ENCODE peak calls at places on chromosomes 16 and 17, in six cellular contexts. One of them, this sample, is unnamed.

GRCh38 chr16:59148756-59149155 is 414.6 kb upstream of the GOT2 start:
- DNase-seq in LoVo: no peak
- DNase-seq in adrenal gland: no peak
- DNase-seq in HFF-Myc: no peak
- DNase-seq in heart right ventricle: no peak
- DNase-seq in EH: peak
- DNase-seq in this sample: no peak

GRCh38 chr16:50354629-50355456 is 13.9 kb downstream of the BRD7 start:
- DNase-seq in LoVo: peak
- DNase-seq in adrenal gland: no peak
- DNase-seq in HFF-Myc: no peak
- DNase-seq in heart right ventricle: no peak
- DNase-seq in EH: peak
- DNase-seq in this sample: peak

GRCh38 chr16:3304370-3304769 is 860 bp downstream of the TIGD7 start:
- DNase-seq in LoVo: no peak
- DNase-seq in adrenal gland: no peak
- DNase-seq in HFF-Myc: no peak
- DNase-seq in heart right ventricle: no peak
- DNase-seq in EH: no peak
- DNase-seq in this sample: no peak

GRCh38 chr16:48201515-48202201 is 42.4 kb upstream of the LONP2 start:
- DNase-seq in LoVo: no peak
- DNase-seq in adrenal gland: peak
- DNase-seq in HFF-Myc: no peak
- DNase-seq in heart right ventricle: no peak
- DNase-seq in EH: no peak
- DNase-seq in this sample: no peak

GRCh38 chr16:7324306-7324705 is 8.3 kb upstream of the RBFOX1 start:
- DNase-seq in LoVo: no peak
- DNase-seq in adrenal gland: no peak
- DNase-seq in HFF-Myc: no peak
- DNase-seq in heart right ventricle: no peak
- DNase-seq in EH: no peak
- DNase-seq in this sample: no peak

GRCh38 chr17:47792979-47793378 is 28.6 kb downstream of the OSBPL7 start:
- DNase-seq in LoVo: no peak
- DNase-seq in adrenal gland: no peak
- DNase-seq in HFF-Myc: no peak
- DNase-seq in heart right ventricle: no peak
- DNase-seq in EH: no peak
- DNase-seq in this sample: no peak

GRCh38 chr17:27471321-27472269 is 15.3 kb downstream of the KSR1 start:
- DNase-seq in LoVo: no peak
- DNase-seq in adrenal gland: no peak
- DNase-seq in HFF-Myc: no peak
- DNase-seq in heart right ventricle: no peak
- DNase-seq in EH: no peak
- DNase-seq in this sample: no peak

GRCh38 chr17:31309525-31309924 is 4.3 kb downstream of the EVI2B start:
- DNase-seq in LoVo: no peak
- DNase-seq in adrenal gland: no peak
- DNase-seq in HFF-Myc: no peak
- DNase-seq in heart right ventricle: no peak
- DNase-seq in EH: no peak
- DNase-seq in this sample: peak

GRCh38 chr17:9928601-9929341 is 23.7 kb upstream of the RCVRN start:
- DNase-seq in LoVo: peak
- DNase-seq in adrenal gland: no peak
- DNase-seq in HFF-Myc: peak
- DNase-seq in heart right ventricle: no peak
- DNase-seq in EH: peak
- DNase-seq in this sample: no peak

GRCh38 chr17:70521821-70522256 is 352.5 kb downstream of the KCNJ2 start:
- DNase-seq in LoVo: no peak
- DNase-seq in adrenal gland: peak
- DNase-seq in HFF-Myc: no peak
- DNase-seq in heart right ventricle: peak
- DNase-seq in EH: no peak
- DNase-seq in this sample: no peak

GRCh38 chr17:29568331-29569244 is at the start of gene TP53I13:
- DNase-seq in LoVo: peak
- DNase-seq in adrenal gland: peak
- DNase-seq in HFF-Myc: no peak
- DNase-seq in heart right ventricle: peak
- DNase-seq in EH: peak
- DNase-seq in this sample: peak

GRCh38 chr17:59423137-59423703 is 91.8 kb downstream of the YPEL2 start:
- DNase-seq in LoVo: peak
- DNase-seq in adrenal gland: peak
- DNase-seq in HFF-Myc: no peak
- DNase-seq in heart right ventricle: peak
- DNase-seq in EH: peak
- DNase-seq in this sample: no peak

GRCh38 chr16:964696-965395 is 5.9 kb downstream of the LMF1 start:
- DNase-seq in LoVo: peak
- DNase-seq in adrenal gland: no peak
- DNase-seq in HFF-Myc: no peak
- DNase-seq in heart right ventricle: no peak
- DNase-seq in EH: peak
- DNase-seq in this sample: no peak

GRCh38 chr16:46980926-46981325 is 7.5 kb upstream of the DNAJA2 start:
- DNase-seq in LoVo: no peak
- DNase-seq in adrenal gland: no peak
- DNase-seq in HFF-Myc: no peak
- DNase-seq in heart right ventricle: no peak
- DNase-seq in EH: no peak
- DNase-seq in this sample: no peak

GRCh38 chr16:31711344-31711845 is 162.2 kb upstream of the ZNF267 start:
- DNase-seq in LoVo: no peak
- DNase-seq in adrenal gland: no peak
- DNase-seq in HFF-Myc: no peak
- DNase-seq in heart right ventricle: no peak
- DNase-seq in EH: no peak
- DNase-seq in this sample: no peak

GRCh38 chr16:69863882-69864281 is 87.3 kb upstream of the CLEC18A start:
- DNase-seq in LoVo: no peak
- DNase-seq in adrenal gland: no peak
- DNase-seq in HFF-Myc: no peak
- DNase-seq in heart right ventricle: no peak
- DNase-seq in EH: no peak
- DNase-seq in this sample: no peak

GRCh38 chr17:76270127-76270592 is 5.0 kb downstream of the UBALD2 start:
- DNase-seq in LoVo: no peak
- DNase-seq in adrenal gland: no peak
- DNase-seq in HFF-Myc: no peak
- DNase-seq in heart right ventricle: no peak
- DNase-seq in EH: no peak
- DNase-seq in this sample: no peak

GRCh38 chr16:77143364-77143763 is 47.6 kb upstream of the MON1B start:
- DNase-seq in LoVo: no peak
- DNase-seq in adrenal gland: no peak
- DNase-seq in HFF-Myc: no peak
- DNase-seq in heart right ventricle: no peak
- DNase-seq in EH: no peak
- DNase-seq in this sample: no peak

GRCh38 chr16:11310997-11311561 is 29.9 kb upstream of the PRM1 start:
- DNase-seq in LoVo: no peak
- DNase-seq in adrenal gland: no peak
- DNase-seq in HFF-Myc: no peak
- DNase-seq in heart right ventricle: no peak
- DNase-seq in EH: no peak
- DNase-seq in this sample: peak